ENCODE peak calls at places on chromosomes 13 and 19, in six cellular contexts. One of them, this sample, is unnamed.

GRCh38 chr19:21158523-21159135 is 16.8 kb downstream of the ZNF431 start:
- DNase-seq in pancreas: no peak
- DNase-seq in SK-N-SH: no peak
- DNase-seq in SJSA1: no peak
- DNase-seq in tibial nerve: no peak
- DNase-seq in heart right ventricle: no peak
- DNase-seq in this sample: no peak

GRCh38 chr13:34347784-34348573 is 530.0 kb downstream of the RFC3 start:
- DNase-seq in tibial nerve: no peak
- DNase-seq in SJSA1: no peak
- DNase-seq in heart right ventricle: no peak
- DNase-seq in pancreas: peak; percentile 50
- DNase-seq in SK-N-SH: no peak
- DNase-seq in this sample: no peak

GRCh38 chr13:26074706-26075105 is 22.9 kb upstream of the SHISA2 start:
- DNase-seq in SJSA1: peak; percentile 70
- DNase-seq in SK-N-SH: no peak
- DNase-seq in heart right ventricle: no peak
- DNase-seq in pancreas: no peak
- DNase-seq in tibial nerve: no peak
- DNase-seq in this sample: no peak

GRCh38 chr19:8935460-8935859 is 74.7 kb downstream of the MUC16 start:
- DNase-seq in heart right ventricle: no peak
- DNase-seq in SJSA1: no peak
- DNase-seq in tibial nerve: no peak
- DNase-seq in SK-N-SH: no peak
- DNase-seq in pancreas: no peak
- DNase-seq in this sample: no peak

GRCh38 chr13:81636120-81636519 is 1295.2 kb upstream of the SPRY2 start:
- DNase-seq in SK-N-SH: no peak
- DNase-seq in heart right ventricle: no peak
- DNase-seq in SJSA1: no peak
- DNase-seq in pancreas: no peak
- DNase-seq in tibial nerve: no peak
- DNase-seq in this sample: no peak

GRCh38 chr13:113475280-113475679 is 15.2 kb downstream of the DCUN1D2 start:
- DNase-seq in pancreas: no peak
- DNase-seq in SJSA1: no peak
- DNase-seq in SK-N-SH: no peak
- DNase-seq in heart right ventricle: no peak
- DNase-seq in tibial nerve: no peak
- DNase-seq in this sample: no peak

GRCh38 chr13:66534561-66534960 is 695.6 kb downstream of the PCDH9 start:
- DNase-seq in SK-N-SH: no peak
- DNase-seq in SJSA1: no peak
- DNase-seq in pancreas: no peak
- DNase-seq in tibial nerve: no peak
- DNase-seq in heart right ventricle: no peak
- DNase-seq in this sample: no peak

GRCh38 chr13:66887088-66887487 is 343.0 kb downstream of the PCDH9 start:
- DNase-seq in SJSA1: no peak
- DNase-seq in pancreas: no peak
- DNase-seq in heart right ventricle: no peak
- DNase-seq in tibial nerve: no peak
- DNase-seq in SK-N-SH: peak; percentile 8
- DNase-seq in this sample: no peak

GRCh38 chr13:109816979-109817275 is 30.5 kb upstream of the IRS2 start:
- DNase-seq in heart right ventricle: no peak
- DNase-seq in pancreas: no peak
- DNase-seq in SJSA1: no peak
- DNase-seq in SK-N-SH: no peak
- DNase-seq in tibial nerve: no peak
- DNase-seq in this sample: no peak

GRCh38 chr13:44413095-44413494 is 39.5 kb downstream of the SERP2 start:
- DNase-seq in SK-N-SH: no peak
- DNase-seq in SJSA1: no peak
- DNase-seq in tibial nerve: no peak
- DNase-seq in heart right ventricle: no peak
- DNase-seq in pancreas: no peak
- DNase-seq in this sample: no peak

GRCh38 chr13:106104281-106104901 is 431.1 kb downstream of the EFNB2 start:
- DNase-seq in SJSA1: peak; percentile 98
- DNase-seq in tibial nerve: no peak
- DNase-seq in pancreas: no peak
- DNase-seq in heart right ventricle: no peak
- DNase-seq in SK-N-SH: no peak
- DNase-seq in this sample: no peak

GRCh38 chr19:56115490-56115889 is 5.6 kb downstream of the ZNF787 start:
- DNase-seq in SJSA1: no peak
- DNase-seq in heart right ventricle: no peak
- DNase-seq in tibial nerve: no peak
- DNase-seq in SK-N-SH: no peak
- DNase-seq in pancreas: no peak
- DNase-seq in this sample: no peak

GRCh38 chr13:66468656-66469055 is 761.5 kb downstream of the PCDH9 start:
- DNase-seq in pancreas: no peak
- DNase-seq in heart right ventricle: no peak
- DNase-seq in SJSA1: no peak
- DNase-seq in tibial nerve: no peak
- DNase-seq in SK-N-SH: no peak
- DNase-seq in this sample: no peak

GRCh38 chr13:37602743-37603381 is 4.3 kb upstream of the POSTN start:
- DNase-seq in pancreas: no peak
- DNase-seq in heart right ventricle: no peak
- DNase-seq in SJSA1: peak; percentile 13
- DNase-seq in tibial nerve: no peak
- DNase-seq in SK-N-SH: peak; percentile 3
- DNase-seq in this sample: no peak

GRCh38 chr13:42875448-42876269 is 94.3 kb downstream of the FAM216B start:
- DNase-seq in heart right ventricle: no peak
- DNase-seq in SJSA1: peak; percentile 73
- DNase-seq in tibial nerve: no peak
- DNase-seq in pancreas: no peak
- DNase-seq in SK-N-SH: peak; percentile 35
- DNase-seq in this sample: no peak

GRCh38 chr13:83178008-83178407 is 704.3 kb downstream of the SLITRK1 start:
- DNase-seq in SJSA1: no peak
- DNase-seq in tibial nerve: no peak
- DNase-seq in SK-N-SH: no peak
- DNase-seq in pancreas: no peak
- DNase-seq in heart right ventricle: no peak
- DNase-seq in this sample: no peak

GRCh38 chr13:61414136-61414535 is 1.5 kb downstream of the PCDH20 start:
- DNase-seq in SK-N-SH: peak; percentile 41
- DNase-seq in pancreas: no peak
- DNase-seq in SJSA1: no peak
- DNase-seq in tibial nerve: no peak
- DNase-seq in heart right ventricle: no peak
- DNase-seq in this sample: no peak

GRCh38 chr13:79989251-79989661 is 351.7 kb downstream of the SPRY2 start:
- DNase-seq in SJSA1: peak; percentile 99
- DNase-seq in SK-N-SH: no peak
- DNase-seq in tibial nerve: no peak
- DNase-seq in pancreas: no peak
- DNase-seq in heart right ventricle: no peak
- DNase-seq in this sample: no peak

GRCh38 chr13:27905650-27906049 is 14.2 kb upstream of the PDX1 start:
- DNase-seq in SJSA1: no peak
- DNase-seq in heart right ventricle: no peak
- DNase-seq in tibial nerve: no peak
- DNase-seq in SK-N-SH: no peak
- DNase-seq in pancreas: no peak
- DNase-seq in this sample: no peak

GRCh38 chr19:33419763-33420080 is 46.2 kb downstream of the CEBPG start:
- DNase-seq in tibial nerve: no peak
- DNase-seq in SJSA1: no peak
- DNase-seq in heart right ventricle: no peak
- DNase-seq in pancreas: no peak
- DNase-seq in SK-N-SH: peak; percentile 88
- DNase-seq in this sample: peak; percentile 65

GRCh38 chr13:20702945-20703784 is at the start of gene IL17D:
- DNase-seq in tibial nerve: no peak
- DNase-seq in heart right ventricle: no peak
- DNase-seq in SK-N-SH: peak; percentile 76
- DNase-seq in SJSA1: peak; percentile 48
- DNase-seq in pancreas: no peak
- DNase-seq in this sample: peak; percentile 82

GRCh38 chr19:6417713-6418561 is 6.7 kb downstream of the KHSRP start:
- DNase-seq in SK-N-SH: peak; percentile 84
- DNase-seq in SJSA1: no peak
- DNase-seq in tibial nerve: no peak
- DNase-seq in heart right ventricle: no peak
- DNase-seq in pancreas: no peak
- DNase-seq in this sample: no peak

GRCh38 chr19:2654585-2654861 is 48.0 kb downstream of the GNG7 start:
- DNase-seq in pancreas: no peak
- DNase-seq in SK-N-SH: no peak
- DNase-seq in SJSA1: no peak
- DNase-seq in heart right ventricle: no peak
- DNase-seq in tibial nerve: no peak
- DNase-seq in this sample: no peak

GRCh38 chr19:16337809-16338469 is 13.3 kb downstream of the KLF2 start:
- DNase-seq in SJSA1: no peak
- DNase-seq in pancreas: no peak
- DNase-seq in tibial nerve: no peak
- DNase-seq in heart right ventricle: no peak
- DNase-seq in SK-N-SH: no peak
- DNase-seq in this sample: no peak

GRCh38 chr13:112586334-112586733 is 1.6 kb downstream of the TUBGCP3 start:
- DNase-seq in heart right ventricle: no peak
- DNase-seq in pancreas: no peak
- DNase-seq in SK-N-SH: no peak
- DNase-seq in tibial nerve: no peak
- DNase-seq in SJSA1: no peak
- DNase-seq in this sample: no peak

DNA sequence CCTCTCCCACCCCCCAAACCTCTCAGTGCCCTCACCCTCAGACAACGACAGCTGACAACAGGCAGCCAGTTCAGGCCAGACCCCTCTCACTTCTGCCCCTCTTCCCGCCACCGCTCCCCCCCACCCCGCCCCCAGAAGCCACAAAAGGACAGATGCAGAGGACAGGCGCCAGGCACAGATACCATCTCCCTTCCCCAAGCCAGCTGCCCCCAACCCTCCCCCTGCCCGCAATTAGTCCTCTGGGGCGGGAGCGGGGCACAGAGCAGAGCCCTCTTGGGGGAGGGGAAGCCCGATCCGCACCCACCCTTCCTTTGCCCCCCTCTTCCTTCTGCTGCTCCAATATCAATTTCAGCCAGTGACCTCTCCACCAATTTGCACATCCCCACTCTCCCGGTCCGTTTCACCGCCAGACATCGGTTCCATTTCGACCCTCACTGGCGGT is 585 bp upstream of the SHD start:
- DNase-seq in heart right ventricle: no peak
- DNase-seq in SK-N-SH: peak; percentile 91
- DNase-seq in tibial nerve: no peak
- DNase-seq in pancreas: no peak
- DNase-seq in SJSA1: no peak
- DNase-seq in this sample: no peak
- H3K4me3 ChIP-seq in heart right ventricle: peak overlapping the region; percentile 47
- H3K4me3 ChIP-seq in SK-N-SH: peak overlapping the region; percentile 50
- H3K4me3 ChIP-seq in tibial nerve: no peak overlapping the region
- H3K4me3 ChIP-seq in pancreas: no peak overlapping the region
- H3K4me3 ChIP-seq in SJSA1: no peak overlapping the region
- H3K4me3 ChIP-seq in this sample: no peak overlapping the region

DNA sequence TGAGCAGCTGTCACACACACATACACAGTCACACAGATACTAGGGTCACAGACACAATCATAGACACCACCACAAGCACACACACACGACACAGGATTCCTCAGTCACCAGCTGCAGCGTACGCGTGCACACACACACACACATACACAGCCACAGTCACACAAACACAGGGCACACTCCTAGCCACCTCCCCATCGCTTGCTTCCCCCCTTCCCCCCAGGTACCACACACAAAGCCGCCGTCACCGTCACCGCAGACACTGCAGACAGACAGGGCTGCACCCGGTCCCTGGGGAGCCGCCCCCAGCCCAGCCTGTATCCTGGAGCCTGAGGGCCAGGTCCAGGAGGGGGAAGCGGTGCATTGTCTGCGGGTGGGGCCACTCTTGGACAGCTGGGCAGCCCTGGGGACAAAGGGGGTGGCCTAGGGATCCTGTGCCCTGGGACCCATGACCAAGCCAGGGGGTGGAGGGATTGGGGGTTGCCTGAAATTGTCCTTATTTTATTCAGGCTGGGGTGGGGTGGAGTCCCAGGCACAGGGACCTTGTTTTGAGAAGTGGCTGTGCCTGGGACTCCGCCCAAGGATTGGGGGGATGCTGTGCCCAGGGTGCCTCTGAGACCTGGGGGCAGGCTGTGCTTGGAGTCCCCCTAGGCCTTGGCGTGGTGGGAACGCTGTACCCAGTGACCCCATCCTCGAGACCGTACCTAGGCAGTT is 957 bp downstream of the NUMBL start:
- DNase-seq in heart right ventricle: peak; percentile 44
- DNase-seq in SJSA1: peak; percentile 52
- DNase-seq in tibial nerve: no peak
- DNase-seq in pancreas: no peak
- DNase-seq in SK-N-SH: peak; percentile 71
- DNase-seq in this sample: peak; percentile 80
- H3K27ac ChIP-seq in heart right ventricle: peak overlapping the region; percentile 89
- H3K27ac ChIP-seq in SJSA1: peak overlapping the region; percentile 94
- H3K27ac ChIP-seq in tibial nerve: peak overlapping the region; percentile 92
- H3K27ac ChIP-seq in pancreas: no peak overlapping the region
- H3K27ac ChIP-seq in SK-N-SH: peak overlapping the region; percentile 58
- H3K27ac ChIP-seq in this sample: no peak overlapping the region

GRCh38 chr13:24267801-24268200 is 41.6 kb upstream of the C1QTNF9 start:
- DNase-seq in tibial nerve: no peak
- DNase-seq in SJSA1: no peak
- DNase-seq in heart right ventricle: no peak
- DNase-seq in pancreas: no peak
- DNase-seq in SK-N-SH: no peak
- DNase-seq in this sample: no peak
- H3K4me3 ChIP-seq in tibial nerve: no peak overlapping the region
- H3K4me3 ChIP-seq in SJSA1: no peak overlapping the region
- H3K4me3 ChIP-seq in heart right ventricle: peak overlapping the region; percentile 5
- H3K4me3 ChIP-seq in pancreas: no peak overlapping the region
- H3K4me3 ChIP-seq in SK-N-SH: no peak overlapping the region
- H3K4me3 ChIP-seq in this sample: no peak overlapping the region

DNA sequence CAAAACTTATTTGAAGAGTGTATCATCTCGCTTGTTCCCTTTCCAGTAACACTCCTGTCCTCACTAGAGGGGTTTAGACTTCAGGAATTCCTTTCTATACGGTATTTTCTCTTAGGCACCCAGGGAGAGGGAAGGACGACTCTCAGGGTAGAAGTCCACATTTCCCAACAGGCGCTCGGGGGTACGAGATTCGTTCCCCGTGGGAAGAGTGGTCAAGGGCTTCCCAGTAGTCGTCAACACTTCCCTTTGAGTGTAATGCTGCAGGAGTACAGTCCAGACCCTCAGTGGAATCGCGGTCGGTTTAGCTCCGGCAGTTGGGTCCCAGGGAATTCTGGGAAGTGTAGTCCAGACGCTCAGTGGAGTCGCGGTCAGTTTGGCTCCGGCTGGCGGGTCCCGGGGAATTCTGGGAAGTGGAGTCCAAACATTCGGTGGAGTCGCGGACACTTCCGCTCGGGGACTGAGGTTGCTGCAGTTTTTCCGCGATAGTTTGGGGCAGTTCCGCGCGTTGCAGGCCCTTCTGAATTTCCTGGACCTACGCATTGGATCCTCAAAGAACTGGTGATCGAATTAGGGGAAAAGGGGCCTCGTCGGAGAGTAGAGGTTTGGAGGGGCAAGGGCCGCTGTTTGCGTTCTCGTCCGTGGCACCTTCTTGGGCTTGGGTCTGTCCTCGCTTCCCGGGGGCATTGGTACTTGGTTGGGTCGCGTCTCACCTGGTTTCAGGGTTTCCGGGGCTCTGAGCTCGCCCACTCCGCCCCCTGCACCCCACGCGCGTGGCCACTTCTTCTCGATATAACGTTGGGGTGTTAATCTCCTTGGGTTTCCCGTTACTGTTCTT is at the start of gene ZNF224:
- DNase-seq in tibial nerve: peak; percentile 75
- DNase-seq in heart right ventricle: peak; percentile 87
- DNase-seq in SK-N-SH: peak; percentile 87
- DNase-seq in pancreas: peak; percentile 90
- DNase-seq in SJSA1: peak; percentile 79
- DNase-seq in this sample: peak; percentile 94
- H3K27ac ChIP-seq in tibial nerve: peak within 1 kb of the TSS; percentile 77
- H3K27ac ChIP-seq in heart right ventricle: peak within 1 kb of the TSS; percentile 79
- H3K27ac ChIP-seq in SK-N-SH: peak within 1 kb of the TSS; percentile 85
- H3K27ac ChIP-seq in pancreas: peak within 1 kb of the TSS; percentile 53
- H3K27ac ChIP-seq in SJSA1: peak within 1 kb of the TSS; percentile 19
- H3K27ac ChIP-seq in this sample: peak within 1 kb of the TSS; percentile 72

This sample was measured in left lung.